ENCODE peak calls at places on chromosomes 5 and 9, in six cellular contexts. One of them, this sample, is unnamed.
A peak's percentile ranks its signal among the peaks of the same experiment; 100 is the strongest.

GRCh38 chr5:134540747-134541733 is 15.6 kb downstream of the JADE2 start:
- DNase-seq in HCT116: no peak
- DNase-seq in OCI-LY7: no peak
- DNase-seq in GM23338: no peak
- DNase-seq in MM.1S: no peak
- DNase-seq in GM23248: no peak
- DNase-seq in this sample: no peak

GRCh38 chr5:166596043-166596442 is 1695.4 kb upstream of the WWC1 start:
- DNase-seq in OCI-LY7: no peak
- DNase-seq in HCT116: no peak
- DNase-seq in GM23248: no peak
- DNase-seq in MM.1S: no peak
- DNase-seq in GM23338: no peak
- DNase-seq in this sample: no peak

GRCh38 chr9:4970970-4971641 is 14.0 kb upstream of the JAK2 start:
- DNase-seq in MM.1S: peak; percentile 63
- DNase-seq in GM23338: no peak
- DNase-seq in GM23248: no peak
- DNase-seq in HCT116: no peak
- DNase-seq in OCI-LY7: peak; percentile 37
- DNase-seq in this sample: no peak

GRCh38 chr5:83608122-83608521 is 112.5 kb downstream of the HAPLN1 start:
- DNase-seq in HCT116: peak; percentile 38
- DNase-seq in OCI-LY7: peak; percentile 23
- DNase-seq in MM.1S: peak; percentile 33
- DNase-seq in GM23248: peak; percentile 66
- DNase-seq in GM23338: peak; percentile 85
- DNase-seq in this sample: peak; percentile 67

GRCh38 chr5:40165789-40166728 is 513.7 kb upstream of the PTGER4 start:
- DNase-seq in MM.1S: no peak
- DNase-seq in HCT116: no peak
- DNase-seq in OCI-LY7: no peak
- DNase-seq in GM23248: no peak
- DNase-seq in GM23338: peak; percentile 24
- DNase-seq in this sample: peak; percentile 55

GRCh38 chr9:32525506-32525905 is 490 bp downstream of the RIGI start:
- DNase-seq in OCI-LY7: no peak
- DNase-seq in GM23338: no peak
- DNase-seq in GM23248: peak; percentile 48
- DNase-seq in HCT116: no peak
- DNase-seq in MM.1S: no peak
- DNase-seq in this sample: no peak

GRCh38 chr9:97412628-97413382 is 909 bp downstream of the TDRD7 start:
- DNase-seq in GM23338: peak; percentile 28
- DNase-seq in GM23248: peak; percentile 7
- DNase-seq in MM.1S: no peak
- DNase-seq in HCT116: no peak
- DNase-seq in OCI-LY7: peak; percentile 28
- DNase-seq in this sample: peak; percentile 24

GRCh38 chr5:69129413-69129812 is 35.6 kb downstream of the SLC30A5 start:
- DNase-seq in HCT116: no peak
- DNase-seq in GM23338: no peak
- DNase-seq in MM.1S: no peak
- DNase-seq in GM23248: peak; percentile 80
- DNase-seq in OCI-LY7: no peak
- DNase-seq in this sample: peak; percentile 64

GRCh38 chr5:57442080-57442839 is 40.4 kb downstream of the ACTBL2 start:
- DNase-seq in OCI-LY7: no peak
- DNase-seq in GM23248: peak; percentile 96
- DNase-seq in GM23338: no peak
- DNase-seq in HCT116: no peak
- DNase-seq in MM.1S: no peak
- DNase-seq in this sample: peak; percentile 18

GRCh38 chr9:93122721-93123221 is 11.3 kb downstream of the NINJ1 start:
- DNase-seq in MM.1S: no peak
- DNase-seq in GM23338: no peak
- DNase-seq in HCT116: no peak
- DNase-seq in GM23248: no peak
- DNase-seq in OCI-LY7: no peak
- DNase-seq in this sample: no peak

GRCh38 chr5:142658278-142658677 is 27.6 kb downstream of the FGF1 start:
- DNase-seq in GM23338: no peak
- DNase-seq in OCI-LY7: no peak
- DNase-seq in MM.1S: no peak
- DNase-seq in GM23248: no peak
- DNase-seq in HCT116: no peak
- DNase-seq in this sample: no peak
- H3K9me2 ChIP-seq in GM23338: no peaks in the 10 kb centered on the region
- H3K9me2 ChIP-seq in OCI-LY7: no peaks in the 10 kb centered on the region
- H3K9me2 ChIP-seq in MM.1S: no peaks in the 10 kb centered on the region
- H3K9me2 ChIP-seq in GM23248: no peaks in the 10 kb centered on the region
- H3K9me2 ChIP-seq in HCT116: no peaks in the 10 kb centered on the region
- H3K9me2 ChIP-seq in this sample: no peaks in the 10 kb centered on the region

GRCh38 chr5:153445875-153446567 is 44.4 kb upstream of the GRIA1 start:
- DNase-seq in MM.1S: no peak
- DNase-seq in GM23248: peak; percentile 10
- DNase-seq in OCI-LY7: no peak
- DNase-seq in GM23338: peak; percentile 17
- DNase-seq in HCT116: no peak
- DNase-seq in this sample: peak; percentile 24
- TF ChIP-seq EZH2phosphoT487 in MM.1S: no peak
- TF ChIP-seq EZH2phosphoT487 in GM23248: no peak
- TF ChIP-seq EZH2phosphoT487 in OCI-LY7: no peak
- TF ChIP-seq EZH2phosphoT487 in GM23338: no peak
- TF ChIP-seq EZH2phosphoT487 in HCT116: no peak
- TF ChIP-seq EZH2phosphoT487 in this sample: no peak

GRCh38 chr9:77427256-77427927 is 220.7 kb downstream of the GNA14 start:
- DNase-seq in GM23338: no peak
- DNase-seq in HCT116: no peak
- DNase-seq in GM23248: no peak
- DNase-seq in OCI-LY7: no peak
- DNase-seq in MM.1S: no peak
- DNase-seq in this sample: no peak
- H3K9me2 ChIP-seq in GM23338: no peaks in the 10 kb centered on the region
- H3K9me2 ChIP-seq in HCT116: no peaks in the 10 kb centered on the region
- H3K9me2 ChIP-seq in GM23248: no peaks in the 10 kb centered on the region
- H3K9me2 ChIP-seq in OCI-LY7: no peaks in the 10 kb centered on the region
- H3K9me2 ChIP-seq in MM.1S: no peaks in the 10 kb centered on the region
- H3K9me2 ChIP-seq in this sample: no peaks in the 10 kb centered on the region

GRCh38 chr5:78377056-78377717 is 16.8 kb downstream of the SCAMP1 start:
- DNase-seq in GM23248: peak; percentile 58
- DNase-seq in OCI-LY7: no peak
- DNase-seq in MM.1S: no peak
- DNase-seq in GM23338: no peak
- DNase-seq in HCT116: no peak
- DNase-seq in this sample: peak; percentile 25
- TF ChIP-seq EZH2phosphoT487 in GM23248: no peak
- TF ChIP-seq EZH2phosphoT487 in OCI-LY7: no peak
- TF ChIP-seq EZH2phosphoT487 in MM.1S: no peak
- TF ChIP-seq EZH2phosphoT487 in GM23338: no peak
- TF ChIP-seq EZH2phosphoT487 in HCT116: no peak
- TF ChIP-seq EZH2phosphoT487 in this sample: no peak